ENCODE peak calls at places on chromosome 19, in six cellular contexts. X is ELR, U is pulmonary artery endothelial cell, L is GM23248, D is AG10803, I is pancreas. T is an unnamed sample.

GRCh38 chr19:1019980-1020867 is 699 bp downstream of the TMEM259 start:
- DNase-seq in I (no peak), D (no peak), X (peak), L (no peak), U (no peak), T (no peak)

GRCh38 chr19:35260694-35261304 is 8.0 kb upstream of the USF2 start:
- DNase-seq in L (no peak), D (no peak), U (no peak), X (no peak), I (no peak), T (no peak)

GRCh38 chr19:50978772-50979390 is 4.8 kb downstream of the KLK7 start:
- DNase-seq in X (no peak), I (no peak), L (no peak), U (no peak), D (no peak), T (no peak)

GRCh38 chr19:17080441-17080803 is 4.8 kb downstream of the MYO9B start:
- DNase-seq in D (no peak), L (no peak), U (no peak), X (no peak), I (no peak), T (no peak)

GRCh38 chr19:28468701-28469459 is 744.1 kb downstream of the UQCRFS1 start:
- DNase-seq in D (peak), L (peak), U (no peak), X (peak), I (peak), T (no peak)

GRCh38 chr19:13156968-13157882 is 7.0 kb downstream of the IER2 start:
- DNase-seq in X (peak), U (no peak), I (no peak), L (peak), D (no peak), T (no peak)

GRCh38 chr19:3785464-3785937 is 680 bp downstream of the MATK start:
- DNase-seq in U (no peak), L (no peak), D (no peak), I (no peak), X (no peak), T (no peak)

GRCh38 chr19:49223472-49223871 is 65.9 kb downstream of the TRPM4 start:
- DNase-seq in L (no peak), I (no peak), U (no peak), X (no peak), D (no peak), T (no peak)

GRCh38 chr19:22263121-22263520 is 23.1 kb upstream of the ZNF729 start:
- DNase-seq in X (no peak), U (no peak), D (no peak), L (no peak), I (no peak), T (no peak)

GRCh38 chr19:8161135-8161646 is 11.8 kb upstream of the FBN3 start:
- DNase-seq in L (no peak), I (peak), D (no peak), U (no peak), X (peak), T (no peak)

GRCh38 chr19:38361633-38362075 is 12.7 kb upstream of the PSMD8 start:
- DNase-seq in D (peak), L (peak), U (peak), I (peak), X (peak), T (peak)

GRCh38 chr19:54366811-54367210 is 2.1 kb upstream of the LAIR1 start:
- DNase-seq in D (no peak), X (no peak), U (no peak), I (no peak), L (no peak), T (no peak)

GRCh38 chr19:3284759-3285646 is 60.5 kb downstream of the CELF5 start:
- DNase-seq in I (peak), X (peak), D (no peak), L (peak), U (no peak), T (peak)

GRCh38 chr19:17965370-17966114 is 1.4 kb upstream of the KCNN1 start:
- DNase-seq in X (no peak), D (no peak), L (no peak), U (no peak), I (no peak), T (no peak)

GRCh38 chr19:19113040-19113541 is 25.2 kb downstream of the TMEM161A start:
- DNase-seq in U (no peak), X (peak), D (no peak), L (peak), I (no peak), T (no peak)

GRCh38 chr19:7152568-7152967 is 83.1 kb downstream of the ZNF557 start:
- DNase-seq in U (no peak), D (peak), I (no peak), L (peak), X (peak), T (no peak)

GRCh38 chr19:19445911-19446361 is 40.5 kb downstream of the GATAD2A start:
- DNase-seq in I (no peak), D (no peak), X (peak), U (no peak), L (peak), T (no peak)

GRCh38 chr19:16829822-16830289 is 658 bp downstream of the SIN3B start:
- DNase-seq in L (peak), D (no peak), I (no peak), U (no peak), X (peak), T (no peak)

GRCh38 chr19:40380199-40381037 is 9.6 kb downstream of the HIPK4 start:
- DNase-seq in I (no peak), U (no peak), X (no peak), L (no peak), D (no peak), T (no peak)

GRCh38 chr19:53906211-53907192 is 2.6 kb upstream of the CACNG7 start:
- DNase-seq in I (peak), X (peak), L (peak), D (no peak), U (no peak), T (no peak)

GRCh38 chr19:53333071-53333465 is 481 bp upstream of the ZNF845 start:
- DNase-seq in X (peak), D (peak), U (peak), L (peak), I (peak), T (peak)

T was measured in NT2/D1.